ENCODE peak calls at places on chromosomes 3 and 15, in four cellular contexts. P, G, S and Q are unnamed samples.

GRCh38 chr3:31219131-31219843 is 313.4 kb upstream of the STT3B start:
- DNase-seq in G (no peak), S (no peak), P (no peak), Q (no peak)

GRCh38 chr3:27146786-27147185 is 222.4 kb downstream of the NEK10 start:
- DNase-seq in P (no peak), S (no peak), G (no peak), Q (no peak)

GRCh38 chr3:160478338-160478737 is 28.8 kb upstream of the TRIM59 start:
- DNase-seq in S (peak; percentile 13), G (no peak), P (no peak), Q (no peak)

GRCh38 chr3:43855674-43856299 is 165.0 kb downstream of the ABHD5 start:
- DNase-seq in G (peak; percentile 57), S (peak; percentile 70), P (peak; percentile 82), Q (peak; percentile 30)

GRCh38 chr3:46479696-46480095 is 15.0 kb upstream of the LTF start:
- DNase-seq in G (no peak), P (no peak), S (no peak), Q (no peak)

GRCh38 chr3:65669163-65669875 is 369.4 kb downstream of the MAGI1 start:
- DNase-seq in S (no peak), P (no peak), G (no peak), Q (no peak)

GRCh38 chr3:134754768-134755559 is 40.1 kb upstream of the EPHB1 start:
- DNase-seq in S (peak; percentile 74), P (peak; percentile 78), G (peak; percentile 44), Q (peak; percentile 13)

GRCh38 chr3:29065211-29065785 is 215.6 kb upstream of the RBMS3 start:
- DNase-seq in S (peak; percentile 88), P (no peak), G (peak; percentile 78), Q (peak; percentile 21)

GRCh38 chr3:134084230-134084950 is 54.7 kb upstream of the SLCO2A1 start:
- DNase-seq in S (no peak), P (no peak), G (no peak), Q (no peak)

GRCh38 chr15:69311319-69311721 is 12.6 kb downstream of the PAQR5 start:
- DNase-seq in S (peak; percentile 39), G (no peak), P (no peak), Q (no peak)

GRCh38 chr3:3191675-3192480 is 12.4 kb upstream of the CRBN start:
- DNase-seq in P (peak; percentile 69), G (no peak), S (no peak), Q (no peak)

GRCh38 chr3:193711964-193712598 is 119.1 kb downstream of the OPA1 start:
- DNase-seq in P (no peak), G (no peak), S (no peak), Q (no peak)

GRCh38 chr15:48751595-48751994 is 59.3 kb downstream of the CEP152 start:
- DNase-seq in G (no peak), P (no peak), S (no peak), Q (no peak)

GRCh38 chr3:49872801-49873281 is 3.1 kb upstream of the CAMKV start:
- DNase-seq in P (no peak), G (no peak), S (no peak), Q (no peak)

GRCh38 chr3:52704611-52705437 is 767 bp downstream of the GLT8D1 start:
- DNase-seq in G (peak; percentile 21), P (peak; percentile 69), S (peak; percentile 58), Q (no peak)

GRCh38 chr3:196287066-196287404 is 491 bp downstream of the PCYT1A start:
- DNase-seq in G (no peak), S (peak; percentile 26), P (no peak), Q (peak; percentile 31)

GRCh38 chr15:35168464-35168863 is 83.4 kb upstream of the NANOGP8 start:
- DNase-seq in G (no peak), S (peak; percentile 26), P (no peak), Q (no peak)

GRCh38 chr15:99068186-99068585 is 36.7 kb upstream of the SYNM start:
- DNase-seq in P (no peak), G (no peak), S (no peak), Q (no peak)

GRCh38 chr3:117735481-117736101 is 1026.0 kb downstream of the TUSC7 start:
- DNase-seq in G (peak; percentile 1), P (no peak), S (peak; percentile 31), Q (no peak)